ENCODE peak calls at places on chromosomes 11 and 22, in five cellular contexts. One of them, this sample, is unnamed.

GRCh38 chr11:61345170-61345610 is 12.2 kb downstream of the TKFC start:
- DNase-seq in effector memory CD4-positive, alpha-beta T cell: no peak
- DNase-seq in substantia nigra: no peak
- DNase-seq in CD8-positive, alpha-beta T cell: no peak
- DNase-seq in GM23248: no peak
- DNase-seq in this sample: no peak

GRCh38 chr11:43521471-43521870 is 159.1 kb upstream of the HSD17B12 start:
- DNase-seq in effector memory CD4-positive, alpha-beta T cell: no peak
- DNase-seq in CD8-positive, alpha-beta T cell: no peak
- DNase-seq in substantia nigra: no peak
- DNase-seq in GM23248: no peak
- DNase-seq in this sample: no peak

GRCh38 chr11:46963848-46964247 is 27.3 kb downstream of the CSTPP1 start:
- DNase-seq in substantia nigra: no peak
- DNase-seq in CD8-positive, alpha-beta T cell: no peak
- DNase-seq in effector memory CD4-positive, alpha-beta T cell: no peak
- DNase-seq in GM23248: no peak
- DNase-seq in this sample: no peak

GRCh38 chr11:126608626-126609010 is 253.1 kb downstream of the ST3GAL4 start:
- DNase-seq in GM23248: no peak
- DNase-seq in substantia nigra: no peak
- DNase-seq in CD8-positive, alpha-beta T cell: no peak
- DNase-seq in effector memory CD4-positive, alpha-beta T cell: no peak
- DNase-seq in this sample: no peak

GRCh38 chr22:38218661-38219331 is 17.0 kb downstream of the MAFF start:
- DNase-seq in GM23248: peak; percentile 94
- DNase-seq in CD8-positive, alpha-beta T cell: no peak
- DNase-seq in substantia nigra: no peak
- DNase-seq in effector memory CD4-positive, alpha-beta T cell: peak; percentile 64
- DNase-seq in this sample: peak; percentile 73

GRCh38 chr11:86576946-86577624 is 95.3 kb downstream of the ME3 start:
- DNase-seq in CD8-positive, alpha-beta T cell: no peak
- DNase-seq in GM23248: no peak
- DNase-seq in effector memory CD4-positive, alpha-beta T cell: no peak
- DNase-seq in substantia nigra: no peak
- DNase-seq in this sample: no peak

GRCh38 chr22:27810566-27810965 is 9.0 kb upstream of the MN1 start:
- DNase-seq in effector memory CD4-positive, alpha-beta T cell: no peak
- DNase-seq in GM23248: peak; percentile 89
- DNase-seq in CD8-positive, alpha-beta T cell: no peak
- DNase-seq in substantia nigra: no peak
- DNase-seq in this sample: peak; percentile 42

GRCh38 chr11:15735711-15736110 is 620.6 kb downstream of the SOX6 start:
- DNase-seq in effector memory CD4-positive, alpha-beta T cell: no peak
- DNase-seq in GM23248: no peak
- DNase-seq in CD8-positive, alpha-beta T cell: no peak
- DNase-seq in substantia nigra: no peak
- DNase-seq in this sample: peak; percentile 57

GRCh38 chr11:119615003-119615878 is 113.8 kb downstream of the NECTIN1 start:
- DNase-seq in GM23248: peak; percentile 83
- DNase-seq in effector memory CD4-positive, alpha-beta T cell: no peak
- DNase-seq in substantia nigra: peak; percentile 62
- DNase-seq in CD8-positive, alpha-beta T cell: no peak
- DNase-seq in this sample: peak; percentile 75

GRCh38 chr11:64084962-64085710 is 49.4 kb downstream of the FLRT1 start:
- DNase-seq in GM23248: no peak
- DNase-seq in substantia nigra: no peak
- DNase-seq in effector memory CD4-positive, alpha-beta T cell: no peak
- DNase-seq in CD8-positive, alpha-beta T cell: no peak
- DNase-seq in this sample: no peak

GRCh38 chr11:64739871-64740270 is 4.1 kb downstream of the RASGRP2 start:
- DNase-seq in GM23248: no peak
- DNase-seq in CD8-positive, alpha-beta T cell: no peak
- DNase-seq in substantia nigra: no peak
- DNase-seq in effector memory CD4-positive, alpha-beta T cell: no peak
- DNase-seq in this sample: no peak

GRCh38 chr22:37943471-37944198 is 9.8 kb downstream of the C22orf23 start:
- DNase-seq in CD8-positive, alpha-beta T cell: no peak
- DNase-seq in effector memory CD4-positive, alpha-beta T cell: no peak
- DNase-seq in substantia nigra: no peak
- DNase-seq in GM23248: no peak
- DNase-seq in this sample: no peak

GRCh38 chr11:134942633-134943032 is 530.6 kb upstream of the B3GAT1 start:
- DNase-seq in CD8-positive, alpha-beta T cell: no peak
- DNase-seq in substantia nigra: no peak
- DNase-seq in GM23248: no peak
- DNase-seq in effector memory CD4-positive, alpha-beta T cell: no peak
- DNase-seq in this sample: no peak

GRCh38 chr11:73139476-73140198 is 2.5 kb downstream of the FCHSD2 start:
- DNase-seq in GM23248: peak; percentile 40
- DNase-seq in effector memory CD4-positive, alpha-beta T cell: no peak
- DNase-seq in substantia nigra: no peak
- DNase-seq in CD8-positive, alpha-beta T cell: no peak
- DNase-seq in this sample: peak; percentile 84
- H3K27ac ChIP-seq in GM23248: peak overlapping the region; percentile 57
- H3K27ac ChIP-seq in effector memory CD4-positive, alpha-beta T cell: no peak overlapping the region
- H3K27ac ChIP-seq in substantia nigra: no peak overlapping the region
- H3K27ac ChIP-seq in CD8-positive, alpha-beta T cell: no peak overlapping the region
- H3K27ac ChIP-seq in this sample: peak overlapping the region; percentile 90

DNA sequence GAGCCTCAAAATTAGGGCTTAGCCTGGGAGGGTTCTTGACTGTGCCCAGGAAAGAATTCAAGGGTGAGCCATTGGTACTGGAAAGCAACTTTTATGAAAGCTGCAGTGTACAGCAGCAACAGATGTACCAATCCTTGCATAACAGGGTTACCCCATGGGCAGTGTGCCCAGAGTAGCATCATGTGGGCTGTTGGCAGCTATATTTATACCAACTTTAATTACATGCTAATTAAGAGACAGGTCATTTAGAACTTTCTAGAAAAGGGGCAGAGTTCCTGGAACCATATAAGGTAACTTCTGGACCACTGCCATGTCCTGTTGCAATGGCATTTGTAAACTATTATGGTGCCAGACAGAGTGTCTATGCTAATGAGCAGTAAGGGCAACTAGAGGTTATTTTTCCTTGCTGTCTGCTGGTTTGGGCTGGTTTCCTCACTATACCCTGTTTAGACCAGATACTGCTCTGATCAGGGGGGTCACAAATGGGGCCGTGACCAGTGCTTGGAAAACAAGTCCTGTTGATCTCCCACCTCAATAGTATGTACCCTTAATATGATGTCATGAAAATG is 1120.5 kb upstream of the RAG2 start:
- DNase-seq in GM23248: no peak
- DNase-seq in substantia nigra: no peak
- DNase-seq in effector memory CD4-positive, alpha-beta T cell: no peak
- DNase-seq in CD8-positive, alpha-beta T cell: no peak
- DNase-seq in this sample: peak; percentile 53
- H3K27ac ChIP-seq in GM23248: no peak overlapping the region
- H3K27ac ChIP-seq in substantia nigra: no peak overlapping the region
- H3K27ac ChIP-seq in effector memory CD4-positive, alpha-beta T cell: no peak overlapping the region
- H3K27ac ChIP-seq in CD8-positive, alpha-beta T cell: no peak overlapping the region
- H3K27ac ChIP-seq in this sample: no peak overlapping the region

GRCh38 chr11:77141034-77141433 is 13.0 kb downstream of the MYO7A start:
- DNase-seq in GM23248: peak; percentile 75
- DNase-seq in CD8-positive, alpha-beta T cell: no peak
- DNase-seq in effector memory CD4-positive, alpha-beta T cell: no peak
- DNase-seq in substantia nigra: no peak
- DNase-seq in this sample: no peak
- H3K27ac ChIP-seq in GM23248: no peak overlapping the region
- H3K27ac ChIP-seq in CD8-positive, alpha-beta T cell: no peak overlapping the region
- H3K27ac ChIP-seq in effector memory CD4-positive, alpha-beta T cell: no peak overlapping the region
- H3K27ac ChIP-seq in substantia nigra: no peak overlapping the region
- H3K27ac ChIP-seq in this sample: no peak overlapping the region

DNA sequence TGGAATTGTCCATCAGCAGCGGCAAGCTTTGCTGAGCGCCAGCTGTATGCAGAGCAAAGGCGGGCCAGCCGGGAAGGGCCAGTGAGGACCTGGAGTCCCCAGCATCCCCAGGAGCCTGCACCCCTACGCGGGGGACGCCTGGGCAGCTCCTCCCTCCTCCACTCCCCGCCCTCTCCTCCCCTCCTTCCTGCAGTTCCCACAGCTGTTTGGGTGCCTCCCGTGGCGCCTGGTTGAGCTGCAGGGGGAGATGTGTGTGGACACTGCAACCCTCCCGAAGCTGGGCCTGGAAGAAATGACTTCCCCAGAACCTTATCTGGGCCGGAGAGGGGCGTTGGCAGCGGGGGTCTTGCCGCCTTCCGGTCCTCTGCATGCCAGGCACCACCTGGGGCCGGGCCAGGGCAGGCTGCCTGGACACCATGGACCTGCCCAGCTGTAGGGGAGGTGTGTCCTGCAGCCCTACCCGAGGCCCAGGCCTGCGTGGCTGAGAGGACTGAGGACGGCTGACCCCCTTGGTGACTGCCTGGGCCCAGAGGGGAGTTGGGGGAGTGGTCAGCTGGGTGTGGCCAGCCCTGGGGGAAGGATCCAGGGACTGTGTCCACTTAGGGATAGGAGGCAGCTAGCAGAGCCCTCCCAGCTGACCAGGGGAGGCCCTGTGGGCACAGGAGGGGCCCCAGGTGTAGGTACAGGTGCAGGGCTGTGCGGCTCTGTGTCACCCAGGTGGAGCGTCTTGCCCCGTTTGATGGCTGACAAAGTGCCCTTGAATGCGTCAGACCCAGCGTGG is 16.8 kb upstream of the MUC6 start:
- DNase-seq in GM23248: peak; percentile 30
- DNase-seq in substantia nigra: no peak
- DNase-seq in CD8-positive, alpha-beta T cell: no peak
- DNase-seq in effector memory CD4-positive, alpha-beta T cell: no peak
- DNase-seq in this sample: peak; percentile 44
- H3K27ac ChIP-seq in GM23248: no peak overlapping the region
- H3K27ac ChIP-seq in substantia nigra: no peak overlapping the region
- H3K27ac ChIP-seq in CD8-positive, alpha-beta T cell: no peak overlapping the region
- H3K27ac ChIP-seq in effector memory CD4-positive, alpha-beta T cell: no peak overlapping the region
- H3K27ac ChIP-seq in this sample: no peak overlapping the region

GRCh38 chr22:46127556-46127955 is 22.8 kb upstream of the PPARA start:
- DNase-seq in GM23248: no peak
- DNase-seq in effector memory CD4-positive, alpha-beta T cell: no peak
- DNase-seq in CD8-positive, alpha-beta T cell: no peak
- DNase-seq in substantia nigra: no peak
- DNase-seq in this sample: no peak
- H3K27ac ChIP-seq in GM23248: no peak overlapping the region
- H3K27ac ChIP-seq in effector memory CD4-positive, alpha-beta T cell: no peak overlapping the region
- H3K27ac ChIP-seq in CD8-positive, alpha-beta T cell: no peak overlapping the region
- H3K27ac ChIP-seq in substantia nigra: no peak overlapping the region
- H3K27ac ChIP-seq in this sample: no peak overlapping the region

DNA sequence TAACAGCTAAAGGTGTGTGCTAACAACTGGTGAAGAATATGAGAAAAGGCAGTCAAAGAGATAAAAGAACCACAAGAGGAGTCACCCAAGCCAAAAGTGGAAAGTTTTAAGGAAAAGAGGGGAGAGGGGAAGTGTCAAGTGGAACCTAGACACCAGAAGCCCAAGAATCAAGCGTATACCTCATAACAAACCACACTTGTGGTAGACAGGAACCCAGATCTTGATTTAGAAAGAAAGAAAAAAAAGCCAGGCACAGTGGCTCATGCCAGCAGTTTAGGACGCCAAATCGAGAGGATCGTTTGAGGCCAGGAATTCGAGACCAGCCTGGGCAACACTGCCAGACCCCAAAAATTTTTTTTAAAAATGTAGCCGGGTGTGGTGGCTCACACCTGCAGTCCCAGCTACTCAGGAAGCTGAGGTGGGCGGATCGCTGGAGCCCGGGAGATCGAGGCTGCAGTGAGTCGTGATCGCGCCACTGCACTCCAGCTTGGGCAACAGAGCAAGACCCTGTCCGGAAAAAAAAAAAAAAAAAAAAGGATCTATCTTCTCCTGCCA is 877 bp downstream of the SLC25A17 start:
- DNase-seq in effector memory CD4-positive, alpha-beta T cell: no peak
- DNase-seq in GM23248: peak; percentile 25
- DNase-seq in CD8-positive, alpha-beta T cell: peak; percentile 13
- DNase-seq in substantia nigra: no peak
- DNase-seq in this sample: no peak
- H3K27ac ChIP-seq in effector memory CD4-positive, alpha-beta T cell: no peak overlapping the region
- H3K27ac ChIP-seq in GM23248: no peak overlapping the region
- H3K27ac ChIP-seq in CD8-positive, alpha-beta T cell: no peak overlapping the region
- H3K27ac ChIP-seq in substantia nigra: no peak overlapping the region
- H3K27ac ChIP-seq in this sample: peak overlapping the region; percentile 87